ENCODE peak calls at places on chromosomes 5 and 9, in six cellular contexts. X is GM13977, V is spleen, A is erythroblast, D is AG08396, R is H7. Y is an unnamed sample.
A peak's percentile ranks its signal among the peaks of the same experiment; 100 is the strongest.

GRCh38 chr5:177198738-177199137 is 65.2 kb downstream of the NSD1 start:
- DNase-seq in X (no peak), V (no peak), A (no peak), D (no peak), R (no peak), Y (no peak)

GRCh38 chr9:17491780-17492179 is 87.1 kb upstream of the SH3GL2 start:
- DNase-seq in X (no peak), V (no peak), A (no peak), D (no peak), R (no peak), Y (no peak)

GRCh38 chr5:134140530-134141201 is 26.2 kb downstream of the TCF7 start:
- DNase-seq in X (peak; percentile 66), V (peak; percentile 85), A (peak; percentile 89), D (peak; percentile 67), R (peak; percentile 89), Y (peak; percentile 51)

GRCh38 chr5:11153672-11154377 is 392.8 kb upstream of the DAP start:
- DNase-seq in X (no peak), V (no peak), A (no peak), D (no peak), R (no peak), Y (no peak)

GRCh38 chr9:115531410-115532130 is 413.6 kb upstream of the TNC start:
- DNase-seq in X (no peak), V (no peak), A (no peak), D (peak; percentile 59), R (no peak), Y (no peak)

GRCh38 chr5:122434120-122434519 is 122.1 kb downstream of the SNCAIP start:
- DNase-seq in X (no peak), V (no peak), A (no peak), D (no peak), R (no peak), Y (no peak)

GRCh38 chr9:15543033-15543791 is 9.6 kb upstream of the CCDC171 start:
- DNase-seq in X (no peak), V (no peak), A (no peak), D (no peak), R (no peak), Y (no peak)

GRCh38 chr5:178545941-178546674 is 44.1 kb downstream of the COL23A1 start:
- DNase-seq in X (no peak), V (peak; percentile 40), A (no peak), D (no peak), R (no peak), Y (no peak)

GRCh38 chr5:136439367-136439766 is 74.0 kb upstream of the TRPC7 start:
- DNase-seq in X (no peak), V (no peak), A (no peak), D (no peak), R (no peak), Y (no peak)

GRCh38 chr9:129751841-129752801 is 721 bp downstream of the PTGES start:
- DNase-seq in X (no peak), V (no peak), A (no peak), D (no peak), R (no peak), Y (no peak)

GRCh38 chr5:139774980-139775654 is 20.5 kb upstream of the PSD2 start:
- DNase-seq in X (peak; percentile 87), V (peak; percentile 95), A (peak; percentile 86), D (peak; percentile 83), R (peak; percentile 98), Y (peak; percentile 83)

GRCh38 chr9:120876842-120877240 is at the start of gene PHF19:
- DNase-seq in X (no peak), V (peak; percentile 86), A (peak; percentile 79), D (peak; percentile 78), R (no peak), Y (peak; percentile 62)

GRCh38 chr9:129697956-129698757 is 32.7 kb downstream of the PRRX2 start:
- DNase-seq in X (no peak), V (no peak), A (no peak), D (peak; percentile 63), R (peak; percentile 79), Y (no peak)